ENCODE peak calls at places on chromosomes 4 and X, in four cellular contexts. V is GM12892, B is right lobe of liver, G is transverse colon. O is an unnamed sample.

GRCh38 chr4:180664766-180665368 is 1578.3 kb upstream of the TENM3 start:
- DNase-seq in V (peak), B (peak), G (peak), O (peak)

GRCh38 chrX:115898382-115899001 is 272.1 kb upstream of the AGTR2 start:
- DNase-seq in V (no peak), B (peak), G (peak), O (no peak)

GRCh38 chr4:23717528-23718248 is 172.2 kb downstream of the PPARGC1A start:
- DNase-seq in V (no peak), B (no peak), G (peak), O (peak)

GRCh38 chr4:30962949-30963348 is 242.8 kb downstream of the PCDH7 start:
- DNase-seq in V (no peak), B (no peak), G (no peak), O (no peak)

GRCh38 chrX:137031517-137032377 is 2.0 kb downstream of the GPR101 start:
- DNase-seq in V (no peak), B (peak), G (peak), O (peak)

GRCh38 chr4:147963839-147964238 is 232.0 kb downstream of the ARHGAP10 start:
- DNase-seq in V (no peak), B (no peak), G (no peak), O (no peak)

GRCh38 chrX:42770566-42770965 is 7.4 kb downstream of the PPP1R2C start:
- DNase-seq in V (no peak), B (no peak), G (no peak), O (no peak)

GRCh38 chrX:120761810-120762209 is 113.9 kb downstream of the CT47B1 start:
- DNase-seq in V (no peak), B (no peak), G (no peak), O (no peak)

GRCh38 chr4:94669672-94670664 is 87.8 kb upstream of the BMPR1B start:
- DNase-seq in V (no peak), B (no peak), G (no peak), O (no peak)

GRCh38 chrX:150303386-150304097 is 59.6 kb upstream of the MAMLD1 start:
- DNase-seq in V (no peak), B (no peak), G (no peak), O (no peak)

GRCh38 chrX:51568586-51568985 is 50.1 kb downstream of the CENPVL3 start:
- DNase-seq in V (no peak), B (no peak), G (no peak), O (no peak)

GRCh38 chrX:152658302-152658701 is 20.6 kb downstream of the GABRQ start:
- DNase-seq in V (no peak), B (no peak), G (no peak), O (no peak)

GRCh38 chrX:121336831-121337421 is 289.5 kb downstream of the GLUD2 start:
- DNase-seq in V (no peak), B (no peak), G (no peak), O (no peak)

GRCh38 chr4:67288964-67289363 is 256.3 kb downstream of the CENPC start:
- DNase-seq in V (no peak), B (no peak), G (no peak), O (peak)

GRCh38 chrX:132488819-132489255 is at the start of gene MBNL3:
- DNase-seq in V (peak), B (peak), G (peak), O (peak)

GRCh38 chr4:152531479-152531878 is 4.4 kb downstream of the FBXW7 start:
- DNase-seq in V (no peak), B (no peak), G (no peak), O (no peak)

GRCh38 chrX:125378205-125378604 is 58.5 kb downstream of the TEX13C start:
- DNase-seq in V (no peak), B (no peak), G (no peak), O (peak)

GRCh38 chrX:15761564-15762191 is 23.6 kb downstream of the CA5B start:
- DNase-seq in V (no peak), B (no peak), G (no peak), O (peak)

GRCh38 chr4:141473026-141473540 is 163.3 kb upstream of the IL15 start:
- DNase-seq in V (no peak), B (no peak), G (no peak), O (no peak)

DNA sequence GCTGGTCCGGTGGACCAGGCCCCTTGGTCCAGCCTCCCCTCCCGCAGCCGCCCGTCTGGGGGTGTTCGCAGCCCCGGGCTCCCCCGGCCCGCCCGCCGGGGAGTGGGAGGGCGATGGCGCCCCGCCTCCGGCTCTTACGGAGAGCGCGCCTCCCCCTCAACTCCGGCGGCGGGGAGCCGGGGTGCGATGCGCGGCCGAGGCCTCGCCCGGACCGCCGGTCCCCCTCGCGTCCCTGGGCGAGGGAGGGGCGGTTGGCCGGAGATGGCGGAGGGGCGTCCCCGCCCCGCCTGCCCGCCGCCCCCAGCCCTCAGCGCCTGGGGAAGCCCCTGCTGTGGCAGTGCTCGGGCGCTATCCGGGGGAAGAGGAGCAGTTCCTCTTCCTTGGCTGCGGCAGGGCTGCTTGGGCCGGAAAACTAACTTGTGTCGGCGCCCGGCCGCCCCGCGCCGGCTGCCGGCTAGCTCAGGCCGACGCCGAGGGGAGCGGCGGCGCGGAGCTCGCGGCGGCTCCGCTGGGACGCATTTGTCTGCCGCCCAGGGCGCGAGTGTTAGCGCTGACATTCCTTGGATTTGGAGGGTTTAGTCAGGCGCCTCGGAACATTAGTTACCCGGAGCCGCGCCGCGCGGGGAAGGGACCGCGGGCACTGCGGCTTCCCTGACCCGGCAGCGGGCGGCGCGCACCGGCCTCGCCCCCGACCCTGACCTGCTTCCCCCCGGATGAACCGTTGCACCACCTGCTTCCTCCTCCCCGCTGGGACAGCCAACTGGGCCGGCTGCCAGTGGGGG is 1.0 kb downstream of the GALNT7 start:
- DNase-seq in V (peak), B (peak), G (peak), O (peak)
- TF ChIP-seq POLR2A in V (peak), B (no peak), G (no peak), O (peak)

GRCh38 chrX:47581731-47582647 is at the start of gene TIMP1:
- DNase-seq in V (peak), B (peak), G (peak), O (peak)
- TF ChIP-seq POLR2A in V (peak), B (peak), G (no peak), O (peak)

GRCh38 chrX:1453390-1453783 is 678 bp upstream of the ASMTL start:
- DNase-seq in V (no peak), B (no peak), G (no peak), O (no peak)
- TF ChIP-seq POLR2A in V (no peak), B (no peak), G (peak), O (no peak)

GRCh38 chr4:156635046-156635445 is 336.6 kb downstream of the PDGFC start:
- DNase-seq in V (no peak), B (no peak), G (no peak), O (no peak)
- TF ChIP-seq POLR2A in V (no peak), B (no peak), G (no peak), O (no peak)

DNA sequence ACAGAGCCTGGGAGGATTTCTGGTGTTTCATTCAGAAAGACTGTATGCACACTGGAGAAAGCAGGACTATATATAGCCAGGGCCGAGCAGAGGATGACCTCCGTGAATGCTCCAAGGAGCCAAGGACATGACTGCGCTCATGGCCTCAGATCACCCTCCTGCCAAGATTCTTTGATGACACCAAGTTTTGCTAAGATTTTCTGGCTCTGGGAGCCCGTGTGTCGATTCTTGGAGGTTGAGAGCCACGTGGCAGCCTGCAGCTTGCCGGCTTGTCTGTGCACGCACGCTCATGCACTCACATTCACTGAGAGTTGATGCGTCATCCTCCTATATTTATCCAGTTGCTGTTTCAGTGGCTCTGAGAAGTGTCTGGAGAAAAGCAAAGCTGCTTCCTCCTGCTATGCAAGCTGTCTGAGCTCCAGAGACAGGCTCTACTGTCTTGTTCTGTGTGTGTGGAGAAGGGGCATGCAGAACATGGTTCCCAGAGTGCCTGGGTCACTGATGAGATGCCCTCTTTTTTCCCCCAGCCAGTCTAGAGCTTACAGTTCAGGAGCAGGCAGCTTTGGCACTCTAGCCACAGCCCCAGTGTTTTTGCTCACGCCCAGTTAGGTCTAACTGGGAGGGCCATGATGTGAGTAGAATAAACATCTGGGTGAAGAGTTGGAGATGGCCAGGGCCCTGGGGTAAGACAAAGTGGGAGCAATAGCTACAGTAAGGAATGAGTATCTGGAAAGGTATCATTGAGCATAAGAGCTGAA is 64.9 kb upstream of the SCOC start:
- DNase-seq in V (no peak), B (no peak), G (peak), O (no peak)
- TF ChIP-seq POLR2A in V (no peak), B (no peak), G (no peak), O (no peak)

DNA sequence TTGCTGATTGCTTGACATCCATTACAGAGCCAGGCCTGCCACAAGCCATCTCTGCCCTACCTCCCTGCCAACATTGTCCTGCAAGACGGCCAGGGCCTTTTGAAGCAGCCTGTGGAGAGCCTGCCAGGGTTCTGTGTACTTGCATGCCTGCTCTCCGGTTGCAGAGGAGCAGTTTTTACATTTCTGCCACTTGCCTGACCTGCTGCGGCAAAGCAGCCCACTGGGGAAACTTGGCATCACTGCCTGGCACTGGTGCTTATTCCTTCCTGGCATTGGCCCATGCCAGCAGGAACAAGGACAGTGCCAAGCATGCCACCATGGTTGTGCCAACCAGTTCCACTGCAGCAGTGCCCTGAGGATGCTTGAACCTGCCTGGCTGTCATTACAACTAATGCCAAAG is 167.1 kb downstream of the NHS start:
- DNase-seq in V (no peak), B (no peak), G (no peak), O (no peak)
- TF ChIP-seq POLR2A in V (no peak), B (no peak), G (no peak), O (no peak)

GRCh38 chr4:99088485-99089365 is at the start of gene ADH5:
- DNase-seq in V (peak), B (peak), G (peak), O (peak)
- TF ChIP-seq POLR2A in V (peak), B (peak), G (peak), O (peak)

DNA sequence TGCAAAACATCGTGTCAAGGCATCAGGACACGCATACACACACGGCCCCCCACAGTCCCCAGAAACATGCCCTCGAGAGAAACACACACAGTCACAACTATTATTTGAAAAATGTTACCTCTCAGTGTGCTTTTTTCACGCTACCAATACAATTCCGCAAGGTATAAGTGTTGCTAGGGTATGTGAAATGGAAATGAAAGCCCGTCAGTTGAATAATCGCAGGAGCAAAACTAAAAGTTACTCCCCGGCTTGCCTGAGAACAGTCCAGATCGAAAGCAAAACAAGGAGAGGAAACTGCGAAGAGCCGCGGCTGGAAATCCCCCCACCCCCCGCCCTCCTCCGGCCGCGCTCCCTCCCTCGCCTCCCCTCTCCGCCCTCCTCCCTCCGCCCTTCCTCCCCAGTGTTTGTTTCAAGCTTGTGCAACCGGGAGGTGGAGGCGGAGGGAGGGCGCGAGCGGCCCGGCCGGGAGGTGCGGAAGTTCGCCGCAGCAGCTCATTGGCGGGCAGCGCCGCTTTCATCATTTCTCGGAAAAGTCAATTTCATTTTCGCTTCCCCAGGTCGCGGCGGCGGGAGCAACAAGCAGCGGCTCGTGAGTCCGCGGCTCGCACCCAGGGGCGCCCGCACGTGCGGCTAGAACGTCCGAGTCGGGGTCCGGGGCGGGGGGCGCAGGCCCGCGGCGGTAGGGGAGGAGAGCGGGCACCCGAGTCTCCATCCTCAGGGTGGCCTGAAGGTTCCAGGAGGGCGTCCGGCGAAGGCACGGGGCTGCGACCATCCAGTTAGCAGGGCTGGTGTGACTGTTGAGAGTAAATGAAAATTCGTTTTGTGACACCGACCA is at the start of gene IRF2:
- DNase-seq in V (peak), B (peak), G (peak), O (peak)
- TF ChIP-seq POLR2A in V (peak), B (peak), G (peak), O (peak)

GRCh38 chr4:6269651-6270511 is at the start of gene WFS1:
- DNase-seq in V (peak), B (peak), G (peak), O (peak)
- TF ChIP-seq POLR2A in V (peak), B (peak), G (peak), O (no peak)

DNA sequence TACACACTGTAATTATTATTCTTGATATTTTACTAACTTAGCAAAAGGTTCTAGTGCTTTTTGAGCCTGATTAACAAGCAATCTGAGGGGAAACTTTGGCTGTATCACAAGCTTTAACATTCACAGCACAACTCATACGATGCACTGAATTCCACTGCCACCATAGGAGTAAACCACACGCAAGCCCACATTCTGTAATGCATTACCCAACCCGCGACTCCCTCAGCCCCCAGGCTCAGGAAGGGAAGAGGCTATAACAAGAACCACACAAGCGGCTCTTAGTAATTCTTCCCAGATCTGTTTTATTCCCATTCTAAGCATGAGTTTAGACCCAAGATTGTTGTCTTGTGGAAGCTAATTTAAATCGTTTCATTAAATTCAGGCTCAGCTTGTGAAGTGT is 138.5 kb upstream of the TBL1X start:
- DNase-seq in V (no peak), B (no peak), G (no peak), O (no peak)
- TF ChIP-seq POLR2A in V (no peak), B (no peak), G (no peak), O (no peak)

O was measured in erythroblast.